ENCODE peak calls at places on chromosomes 4 and X, in eight cellular contexts. I is M059J, T is fibroblast of pulmonary artery, G is pulmonary artery endothelial cell, S is fibroblast of the conjunctiva, J is WTC11, O is NCI-H524, M is caudate nucleus. X is an unnamed sample.

GRCh38 chrX:103396186-103396585 is 19.8 kb downstream of the BEX3 start:
- DNase-seq in S (no peak), I (peak; percentile 75), J (no peak), T (no peak), M (no peak), O (no peak), G (no peak), X (peak; percentile 65)

GRCh38 chr4:127604949-127605709 is 27.6 kb upstream of the INTU start:
- DNase-seq in S (peak; percentile 29), G (no peak), I (peak; percentile 22), T (peak; percentile 68), M (no peak), J (peak; percentile 69), O (no peak), X (peak; percentile 57)

GRCh38 chr4:152634110-152634760 is 45.6 kb downstream of the TMEM154 start:
- DNase-seq in S (peak; percentile 12), J (no peak), I (no peak), G (no peak), O (no peak), T (peak; percentile 52), M (no peak), X (no peak)

GRCh38 chrX:17588303-17588702 is 149.0 kb upstream of the SCML1 start:
- DNase-seq in G (no peak), S (no peak), I (peak; percentile 57), T (no peak), O (no peak), J (no peak), M (no peak), X (no peak)

GRCh38 chr4:74531952-74532794 is 87.2 kb downstream of the AREG start:
- DNase-seq in O (peak; percentile 21), T (peak; percentile 96), M (no peak), J (no peak), G (peak; percentile 64), I (peak; percentile 81), S (peak; percentile 97), X (peak; percentile 89)

GRCh38 chrX:127306262-127306661 is 486.7 kb downstream of the PRR32 start:
- DNase-seq in O (no peak), T (no peak), G (no peak), M (no peak), I (no peak), J (no peak), S (no peak), X (no peak)

GRCh38 chr4:153241970-153242847 is 38.0 kb downstream of the TRIM2 start:
- DNase-seq in M (no peak), G (no peak), J (no peak), I (peak; percentile 35), T (no peak), S (no peak), O (peak; percentile 78), X (peak; percentile 9)

GRCh38 chr4:101853028-101853427 is 62.5 kb downstream of the BANK1 start:
- DNase-seq in J (no peak), I (no peak), G (no peak), S (no peak), O (no peak), M (no peak), T (no peak), X (no peak)

GRCh38 chrX:115553171-115553570 is 7.8 kb upstream of the PLS3 start:
- DNase-seq in M (no peak), O (peak; percentile 29), T (no peak), G (no peak), I (no peak), J (no peak), S (no peak), X (no peak)

GRCh38 chrX:110665636-110666035 is 130.0 kb downstream of the CHRDL1 start:
- DNase-seq in I (peak; percentile 57), S (peak; percentile 4), J (peak; percentile 51), T (peak; percentile 11), M (peak; percentile 0), O (no peak), G (no peak), X (peak; percentile 10)

GRCh38 chr4:32140636-32141035 is 1420.5 kb downstream of the PCDH7 start:
- DNase-seq in T (peak; percentile 86), J (no peak), O (no peak), I (peak; percentile 95), G (peak; percentile 80), M (no peak), S (peak; percentile 59), X (peak; percentile 75)

GRCh38 chr4:137994858-137995257 is 247.3 kb downstream of the SLC7A11 start:
- DNase-seq in I (peak; percentile 56), G (no peak), T (peak; percentile 6), J (no peak), M (no peak), S (no peak), O (no peak), X (peak; percentile 24)

GRCh38 chr4:89744915-89745314 is 92.0 kb downstream of the SNCA start:
- DNase-seq in O (no peak), T (no peak), I (no peak), J (no peak), S (no peak), G (no peak), M (no peak), X (no peak)

GRCh38 chrX:107600366-107600765 is 27.9 kb upstream of the PRPS1 start:
- DNase-seq in T (no peak), G (no peak), M (no peak), J (no peak), O (no peak), S (no peak), I (no peak), X (no peak)

GRCh38 chrX:13891367-13892146 is 74.7 kb upstream of the GPM6B start:
- DNase-seq in M (peak; percentile 58), G (no peak), S (no peak), O (no peak), J (no peak), T (no peak), I (no peak), X (no peak)

GRCh38 chr4:1534876-1535526 is 128.8 kb upstream of the NKX1-1 start:
- DNase-seq in S (no peak), T (no peak), O (no peak), J (no peak), G (no peak), I (no peak), M (no peak), X (no peak)

GRCh38 chrX:116204947-116205346 is 34.4 kb downstream of the AGTR2 start:
- DNase-seq in G (no peak), M (no peak), I (peak; percentile 27), O (peak; percentile 10), T (peak; percentile 41), J (no peak), S (no peak), X (peak; percentile 8)

GRCh38 chrX:152913354-152913753 is 15.5 kb downstream of the ZNF185 start:
- DNase-seq in S (no peak), M (no peak), T (no peak), I (no peak), O (no peak), G (no peak), J (no peak), X (no peak)

GRCh38 chr4:69096111-69096656 is at the start of gene UGT2B7:
- DNase-seq in S (no peak), T (no peak), M (no peak), I (no peak), O (no peak), G (no peak), J (no peak), X (no peak)

GRCh38 chrX:150569155-150569477 is 695 bp downstream of the MTM1 start:
- DNase-seq in G (no peak), I (peak; percentile 50), O (no peak), J (no peak), S (no peak), T (peak; percentile 43), M (no peak), X (no peak)

GRCh38 chr4:116952530-116953108 is 132.8 kb downstream of the TRAM1L1 start:
- DNase-seq in G (no peak), T (no peak), S (no peak), I (no peak), M (no peak), J (no peak), O (no peak), X (no peak)

GRCh38 chrX:10240918-10241317 is 84.1 kb downstream of the CLCN4 start:
- DNase-seq in J (no peak), T (peak; percentile 35), I (peak; percentile 76), M (no peak), O (no peak), G (no peak), S (peak; percentile 67), X (peak; percentile 78)

GRCh38 chrX:129748265-129748664 is 9.5 kb downstream of the XPNPEP2 start:
- DNase-seq in T (peak; percentile 93), M (no peak), G (no peak), S (peak; percentile 94), I (peak; percentile 64), J (no peak), O (no peak), X (peak; percentile 75)

GRCh38 chr4:126986005-126986404 is 646.8 kb upstream of the INTU start:
- DNase-seq in T (no peak), J (no peak), M (no peak), S (no peak), I (no peak), O (no peak), G (no peak), X (no peak)

X was measured in foreskin fibroblast.